ENCODE peak calls at places on chromosomes 12 and 14, in eight cellular contexts. E, K, H, B, I, Q, X and T are unnamed samples.

GRCh38 chr12:20946732-20947131 is 136.2 kb downstream of the SLCO1B3 start:
- DNase-seq in E (no peak), K (peak), H (no peak), B (peak), I (no peak), Q (peak), X (no peak), T (peak)

GRCh38 chr12:31929140-31929526 is 30.1 kb upstream of the RESF1 start:
- DNase-seq in E (no peak), K (no peak), H (no peak), B (no peak), I (no peak), Q (no peak), X (no peak), T (no peak)

GRCh38 chr14:101963052-101963451 is 1.3 kb upstream of the DYNC1H1 start:
- DNase-seq in E (no peak), K (no peak), H (no peak), B (no peak), I (no peak), Q (no peak), X (no peak), T (no peak)

GRCh38 chr14:47044841-47045240 is 393.3 kb upstream of the RPL10L start:
- DNase-seq in E (no peak), K (no peak), H (no peak), B (peak), I (no peak), Q (no peak), X (no peak), T (no peak)

GRCh38 chr12:15599266-15600037 is 189.7 kb downstream of the EPS8 start:
- DNase-seq in E (peak), K (peak), H (peak), B (no peak), I (no peak), Q (no peak), X (peak), T (no peak)

GRCh38 chr14:100609941-100610391 is 22.7 kb upstream of the BEGAIN start:
- DNase-seq in E (no peak), K (no peak), H (no peak), B (no peak), I (no peak), Q (no peak), X (no peak), T (no peak)

GRCh38 chr12:2613674-2614073 is 181.1 kb upstream of the FKBP4 start:
- DNase-seq in E (no peak), K (no peak), H (peak), B (no peak), I (no peak), Q (no peak), X (peak), T (no peak)

GRCh38 chr14:68261092-68261842 is 441.7 kb downstream of the RAD51B start:
- DNase-seq in E (no peak), K (no peak), H (no peak), B (no peak), I (no peak), Q (no peak), X (no peak), T (no peak)

GRCh38 chr14:101402936-101403660 is 158.2 kb upstream of the DIO3 start:
- DNase-seq in E (no peak), K (no peak), H (peak), B (no peak), I (no peak), Q (no peak), X (peak), T (no peak)

GRCh38 chr14:31858868-31859267 is 218.2 kb upstream of the ARHGAP5 start:
- DNase-seq in E (no peak), K (no peak), H (no peak), B (no peak), I (no peak), Q (no peak), X (no peak), T (no peak)

GRCh38 chr12:124458992-124459851 is 108.2 kb downstream of the NCOR2 start:
- DNase-seq in E (no peak), K (no peak), H (no peak), B (no peak), I (no peak), Q (no peak), X (no peak), T (no peak)